ENCODE peak calls at places on chromosome 18, in five cellular contexts. U is tibial nerve; C is activated CD8-positive, alpha-beta memory T cell treated with anti-CD3 and anti-CD28 coated beads for 24 hours; Z is suprapubic skin; X is small intestine. H is an unnamed sample.

GRCh38 chr18:51537487-51537886 is 340.0 kb upstream of the MEX3C start:
- DNase-seq in U (no peak), C (no peak), Z (no peak), X (peak), H (no peak)

GRCh38 chr18:45386256-45386655 is 229.0 kb upstream of the SLC14A2 start:
- DNase-seq in U (no peak), C (no peak), Z (no peak), X (no peak), H (no peak)

GRCh38 chr18:62001396-62001795 is 108.6 kb upstream of the RNF152 start:
- DNase-seq in U (no peak), C (no peak), Z (no peak), X (no peak), H (no peak)

GRCh38 chr18:53698907-53699306 is 525.6 kb downstream of the MBD2 start:
- DNase-seq in U (no peak), C (no peak), Z (no peak), X (no peak), H (no peak)

GRCh38 chr18:59918320-59918755 is 18.5 kb downstream of the PMAIP1 start:
- DNase-seq in U (no peak), C (peak), Z (no peak), X (peak), H (no peak)

GRCh38 chr18:36735130-36735529 is 93.7 kb downstream of the TPGS2 start:
- DNase-seq in U (no peak), C (no peak), Z (no peak), X (no peak), H (no peak)

GRCh38 chr18:22347624-22348511 is 69.8 kb downstream of the CTAGE1 start:
- DNase-seq in U (no peak), C (peak), Z (no peak), X (peak), H (no peak)

GRCh38 chr18:73735836-73736235 is 411.8 kb downstream of the FBXO15 start:
- DNase-seq in U (no peak), C (no peak), Z (no peak), X (no peak), H (no peak)

GRCh38 chr18:79884963-79885728 is 66.3 kb downstream of the SLC66A2 start:
- DNase-seq in U (no peak), C (peak), Z (peak), X (no peak), H (no peak)

GRCh38 chr18:34075963-34076860 is 148.5 kb downstream of the NOL4 start:
- DNase-seq in U (no peak), C (no peak), Z (no peak), X (no peak), H (no peak)

GRCh38 chr18:36176177-36176584 is 11.1 kb upstream of the MOCOS start:
- DNase-seq in U (no peak), C (no peak), Z (no peak), X (peak), H (no peak)

GRCh38 chr18:79664525-79665125 is 15.0 kb upstream of the CTDP1 start:
- DNase-seq in U (no peak), C (no peak), Z (no peak), X (no peak), H (no peak)

GRCh38 chr18:79599503-79599931 is 80.1 kb upstream of the CTDP1 start:
- DNase-seq in U (peak), C (no peak), Z (peak), X (no peak), H (no peak)

GRCh38 chr18:42190643-42191042 is 235.6 kb downstream of the PIK3C3 start:
- DNase-seq in U (no peak), C (no peak), Z (no peak), X (no peak), H (no peak)

GRCh38 chr18:62131305-62131909 is 55.4 kb downstream of the PIGN start:
- DNase-seq in U (no peak), C (peak), Z (no peak), X (peak), H (peak)

GRCh38 chr18:46555724-46556123 is 101.3 kb downstream of the LOXHD1 start:
- DNase-seq in U (no peak), C (no peak), Z (no peak), X (peak), H (no peak)

H was measured in glomerular endothelial cell.